ENCODE peak calls at places on chromosomes 5 and 9, in six cellular contexts. F is NCI-H460, V is AG10803, B is GM04503, K is T-cell, I is NCI-H2029. E is an unnamed sample.

GRCh38 chr9:95497772-95498171 is 19.0 kb downstream of the PTCH1 start:
- DNase-seq in I (no peak), K (no peak), B (no peak), F (no peak), V (peak), E (no peak)

GRCh38 chr9:2343756-2344155 is 277.8 kb upstream of the VLDLR start:
- DNase-seq in K (no peak), I (no peak), F (no peak), B (no peak), V (no peak), E (no peak)

GRCh38 chr5:60687927-60688720 is 11.8 kb downstream of the DEPDC1B start:
- DNase-seq in I (no peak), K (no peak), B (no peak), F (peak), V (peak), E (peak)

GRCh38 chr9:117545846-117546245 is 131.0 kb upstream of the ASTN2 start:
- DNase-seq in K (no peak), V (no peak), F (no peak), I (no peak), B (no peak), E (no peak)

GRCh38 chr5:15844253-15844652 is 335.3 kb downstream of the MARCHF11 start:
- DNase-seq in V (no peak), I (no peak), K (no peak), F (no peak), B (no peak), E (no peak)

GRCh38 chr5:138974227-138975063 is 99.3 kb upstream of the LRRTM2 start:
- DNase-seq in F (no peak), B (peak), I (peak), V (peak), K (no peak), E (peak)

GRCh38 chr9:113632776-113633590 is 169.5 kb downstream of the RGS3 start:
- DNase-seq in K (no peak), F (no peak), B (no peak), I (no peak), V (peak), E (peak)

GRCh38 chr5:189976-190365 is 1.3 kb upstream of the LRRC14B start:
- DNase-seq in V (no peak), K (no peak), F (no peak), B (no peak), I (no peak), E (no peak)

GRCh38 chr5:62371409-62371808 is 32.3 kb downstream of the DIMT1 start:
- DNase-seq in F (no peak), I (no peak), B (no peak), K (no peak), V (peak), E (no peak)

GRCh38 chr9:85600675-85601263 is 141.0 kb downstream of the AGTPBP1 start:
- DNase-seq in B (no peak), F (no peak), I (no peak), V (peak), K (peak), E (peak)

GRCh38 chr5:68356623-68357022 is 141.1 kb downstream of the PIK3R1 start:
- DNase-seq in V (no peak), K (no peak), B (no peak), F (no peak), I (no peak), E (no peak)

GRCh38 chr9:12681620-12682019 is 11.6 kb upstream of the TYRP1 start:
- DNase-seq in K (no peak), V (peak), I (no peak), F (no peak), B (peak), E (no peak)

GRCh38 chr9:90523953-90524352 is 118.7 kb downstream of the DIRAS2 start:
- DNase-seq in F (no peak), V (no peak), I (peak), K (no peak), B (no peak), E (no peak)

GRCh38 chr9:98795970-98796363 is 388 bp downstream of the ANKS6 start:
- DNase-seq in K (no peak), I (no peak), F (no peak), B (no peak), V (peak), E (peak)

GRCh38 chr5:134406390-134406789 is 5.3 kb downstream of the CDKN2AIPNL start:
- DNase-seq in F (no peak), B (peak), K (no peak), I (no peak), V (no peak), E (no peak)

GRCh38 chr5:135455876-135456237 is 3.7 kb upstream of the TIFAB start:
- DNase-seq in F (no peak), B (no peak), K (no peak), I (no peak), V (no peak), E (peak)

GRCh38 chr9:4517274-4517673 is 27.0 kb downstream of the SLC1A1 start:
- DNase-seq in V (no peak), K (no peak), B (no peak), F (no peak), I (no peak), E (no peak)

GRCh38 chr5:135944967-135945560 is 9.7 kb downstream of the LECT2 start:
- DNase-seq in I (peak), V (peak), K (no peak), F (peak), B (peak), E (peak)

GRCh38 chr9:33903157-33903780 is 86.3 kb downstream of the UBE2R2 start:
- DNase-seq in K (no peak), V (no peak), B (no peak), F (no peak), I (no peak), E (no peak)

GRCh38 chr5:73464016-73464745 is 15.6 kb upstream of the FOXD1 start:
- DNase-seq in F (no peak), V (peak), K (no peak), B (peak), I (no peak), E (no peak)

GRCh38 chr9:82320566-82320965 is 332.0 kb downstream of the SPATA31D1 start:
- DNase-seq in F (no peak), V (peak), K (no peak), B (no peak), I (no peak), E (no peak)

GRCh38 chr5:96220610-96221390 is 212.2 kb downstream of the PCSK1 start:
- DNase-seq in B (no peak), F (no peak), V (peak), I (no peak), K (no peak), E (no peak)

GRCh38 chr5:133370281-133370890 is 242.0 kb downstream of the FSTL4 start:
- DNase-seq in F (no peak), I (no peak), K (no peak), B (no peak), V (peak), E (peak)

GRCh38 chr9:36132081-36132480 is 4.5 kb upstream of the GLIPR2 start:
- DNase-seq in B (no peak), K (no peak), F (no peak), V (peak), I (no peak), E (no peak)

GRCh38 chr5:93201061-93201460 is 380.0 kb downstream of the NR2F1-AS1 start:
- DNase-seq in K (no peak), V (no peak), F (no peak), I (no peak), B (no peak), E (no peak)

GRCh38 chr5:103745353-103746065 is 182.9 kb upstream of the NUDT12 start:
- DNase-seq in B (no peak), I (no peak), K (no peak), F (no peak), V (no peak), E (no peak)

GRCh38 chr9:83511051-83511450 is 27.1 kb downstream of the FRMD3 start:
- DNase-seq in K (no peak), I (peak), V (peak), F (no peak), B (no peak), E (no peak)

GRCh38 chr5:17228833-17229291 is 11.4 kb downstream of the BASP1 start:
- DNase-seq in B (no peak), V (peak), I (no peak), F (no peak), K (no peak), E (no peak)

GRCh38 chr5:8905021-8905420 is 640.9 kb downstream of the SEMA5A start:
- DNase-seq in B (no peak), F (no peak), V (peak), I (no peak), K (no peak), E (no peak)

GRCh38 chr9:4689687-4690104 is 10.3 kb downstream of the CDC37L1 start:
- DNase-seq in V (peak), B (no peak), F (no peak), K (no peak), I (no peak), E (no peak)

GRCh38 chr9:126117631-126118030 is 209.0 kb upstream of the MVB12B start:
- DNase-seq in I (no peak), V (no peak), B (no peak), K (no peak), F (no peak), E (peak)

GRCh38 chr9:127186799-127187198 is 64.4 kb upstream of the ANGPTL2 start:
- DNase-seq in V (no peak), I (no peak), K (no peak), F (no peak), B (no peak), E (no peak)

GRCh38 chr9:94687451-94687850 is 39.0 kb upstream of the AOPEP start:
- DNase-seq in K (no peak), B (no peak), F (no peak), I (peak), V (no peak), E (no peak)

GRCh38 chr5:113608113-113608551 is 94.6 kb downstream of the YTHDC2 start:
- DNase-seq in F (no peak), I (no peak), V (peak), K (no peak), B (no peak), E (no peak)

GRCh38 chr9:87880116-87880515 is 2.6 kb upstream of the SPATA31E1 start:
- DNase-seq in B (no peak), V (no peak), K (no peak), I (no peak), F (no peak), E (no peak)

GRCh38 chr9:7439355-7439978 is 360.1 kb downstream of the DMAC1 start:
- DNase-seq in F (no peak), I (no peak), V (no peak), K (no peak), B (no peak), E (no peak)

GRCh38 chr5:174303437-174304045 is 258.0 kb downstream of the NSG2 start:
- DNase-seq in K (no peak), V (no peak), B (no peak), I (no peak), F (no peak), E (peak)

GRCh38 chr9:107394264-107394663 is 95.3 kb downstream of the KLF4 start:
- DNase-seq in K (no peak), V (peak), F (no peak), B (no peak), I (no peak), E (no peak)

GRCh38 chr5:140420226-140420570 is 18.6 kb downstream of the ANKHD1 start:
- DNase-seq in K (no peak), F (no peak), I (no peak), B (no peak), V (no peak), E (no peak)